ENCODE peak calls at places on chromosome 9, in nine cellular contexts. R, Y, V, T, D, O, X, B and J are unnamed samples.

GRCh38 chr9:122095010-122095767 is 2.1 kb upstream of the TTLL11 start:
- DNase-seq in Y (no peak), T (no peak), R (peak), O (peak), D (peak), B (peak), X (no peak), V (peak), J (no peak)

GRCh38 chr9:95027914-95028854 is 289.3 kb downstream of the FANCC start:
- DNase-seq in D (peak), T (no peak), X (no peak), R (no peak), Y (no peak), B (no peak), V (no peak), O (peak), J (no peak)

GRCh38 chr9:19049872-19050636 is 827 bp downstream of the RRAGA start:
- DNase-seq in V (peak), T (no peak), R (peak), Y (peak), D (no peak), B (peak), O (no peak), X (no peak), J (no peak)

GRCh38 chr9:30995951-30996738 is 1388.3 kb upstream of the ACO1 start:
- DNase-seq in B (no peak), O (no peak), D (peak), T (no peak), Y (no peak), V (no peak), X (no peak), R (no peak), J (no peak)

GRCh38 chr9:5553211-5553610 is 42.9 kb downstream of the PDCD1LG2 start:
- DNase-seq in V (no peak), X (no peak), B (no peak), D (no peak), T (no peak), O (no peak), Y (no peak), R (peak), J (no peak)

GRCh38 chr9:69036319-69036718 is 767 bp downstream of the FXN start:
- DNase-seq in V (no peak), O (peak), D (no peak), T (no peak), X (no peak), B (no peak), R (peak), Y (no peak), J (peak)

GRCh38 chr9:98823666-98824334 is 16.3 kb downstream of the GALNT12 start:
- DNase-seq in V (no peak), B (no peak), Y (no peak), D (no peak), R (no peak), T (no peak), O (no peak), X (no peak), J (no peak)

GRCh38 chr9:130288393-130288792 is 22.8 kb downstream of the HMCN2 start:
- DNase-seq in Y (no peak), T (no peak), R (no peak), V (no peak), X (no peak), O (no peak), B (no peak), D (no peak), J (no peak)

GRCh38 chr9:93126825-93127368 is 7.2 kb downstream of the NINJ1 start:
- DNase-seq in D (no peak), X (peak), Y (no peak), V (no peak), R (no peak), O (peak), T (peak), B (no peak), J (peak)

GRCh38 chr9:124280176-124280691 is 22.5 kb downstream of the NEK6 start:
- DNase-seq in R (peak), Y (peak), X (no peak), B (peak), T (no peak), D (no peak), O (no peak), V (peak), J (no peak)

GRCh38 chr9:89710689-89711088 is 105.9 kb downstream of the GADD45G start:
- DNase-seq in D (no peak), Y (no peak), O (no peak), V (peak), B (no peak), X (no peak), R (no peak), T (no peak), J (no peak)

GRCh38 chr9:74117731-74118130 is 379.4 kb upstream of the RORB start:
- DNase-seq in O (no peak), V (no peak), X (no peak), Y (no peak), T (no peak), D (no peak), R (no peak), B (no peak), J (no peak)

GRCh38 chr9:811101-811531 is 30.4 kb upstream of the DMRT1 start:
- DNase-seq in O (peak), Y (peak), D (peak), R (peak), V (no peak), X (no peak), T (no peak), B (no peak), J (no peak)

GRCh38 chr9:120653762-120654161 is 60.5 kb downstream of the MEGF9 start:
- DNase-seq in T (no peak), O (no peak), V (no peak), X (no peak), B (no peak), Y (no peak), D (no peak), R (no peak), J (no peak)

GRCh38 chr9:22742401-22742800 is 295.8 kb downstream of the DMRTA1 start:
- DNase-seq in Y (no peak), B (no peak), D (no peak), R (no peak), O (no peak), T (no peak), V (no peak), X (no peak), J (no peak)

GRCh38 chr9:77953590-77953989 is 78.0 kb downstream of the GNAQ start:
- DNase-seq in X (no peak), Y (no peak), T (no peak), R (no peak), V (no peak), B (no peak), D (no peak), O (no peak), J (no peak)

GRCh38 chr9:32251539-32251938 is 132.9 kb upstream of the ACO1 start:
- DNase-seq in V (peak), X (no peak), D (peak), T (no peak), O (peak), Y (peak), B (peak), R (peak), J (peak)

GRCh38 chr9:32350682-32351081 is 33.8 kb upstream of the ACO1 start:
- DNase-seq in B (no peak), R (peak), V (no peak), Y (no peak), T (no peak), O (no peak), X (no peak), D (peak), J (no peak)

GRCh38 chr9:126123927-126124326 is 202.7 kb upstream of the MVB12B start:
- DNase-seq in D (no peak), O (no peak), R (no peak), Y (no peak), V (no peak), B (no peak), X (no peak), T (no peak), J (no peak)

GRCh38 chr9:16816006-16816405 is 54.5 kb downstream of the BNC2 start:
- DNase-seq in D (no peak), V (no peak), R (no peak), T (no peak), Y (no peak), X (no peak), O (no peak), B (no peak), J (no peak)

GRCh38 chr9:72675586-72675985 is 154.2 kb downstream of the TMC1 start:
- DNase-seq in R (no peak), B (no peak), Y (no peak), O (no peak), T (no peak), X (no peak), V (no peak), D (peak), J (no peak)

DNA sequence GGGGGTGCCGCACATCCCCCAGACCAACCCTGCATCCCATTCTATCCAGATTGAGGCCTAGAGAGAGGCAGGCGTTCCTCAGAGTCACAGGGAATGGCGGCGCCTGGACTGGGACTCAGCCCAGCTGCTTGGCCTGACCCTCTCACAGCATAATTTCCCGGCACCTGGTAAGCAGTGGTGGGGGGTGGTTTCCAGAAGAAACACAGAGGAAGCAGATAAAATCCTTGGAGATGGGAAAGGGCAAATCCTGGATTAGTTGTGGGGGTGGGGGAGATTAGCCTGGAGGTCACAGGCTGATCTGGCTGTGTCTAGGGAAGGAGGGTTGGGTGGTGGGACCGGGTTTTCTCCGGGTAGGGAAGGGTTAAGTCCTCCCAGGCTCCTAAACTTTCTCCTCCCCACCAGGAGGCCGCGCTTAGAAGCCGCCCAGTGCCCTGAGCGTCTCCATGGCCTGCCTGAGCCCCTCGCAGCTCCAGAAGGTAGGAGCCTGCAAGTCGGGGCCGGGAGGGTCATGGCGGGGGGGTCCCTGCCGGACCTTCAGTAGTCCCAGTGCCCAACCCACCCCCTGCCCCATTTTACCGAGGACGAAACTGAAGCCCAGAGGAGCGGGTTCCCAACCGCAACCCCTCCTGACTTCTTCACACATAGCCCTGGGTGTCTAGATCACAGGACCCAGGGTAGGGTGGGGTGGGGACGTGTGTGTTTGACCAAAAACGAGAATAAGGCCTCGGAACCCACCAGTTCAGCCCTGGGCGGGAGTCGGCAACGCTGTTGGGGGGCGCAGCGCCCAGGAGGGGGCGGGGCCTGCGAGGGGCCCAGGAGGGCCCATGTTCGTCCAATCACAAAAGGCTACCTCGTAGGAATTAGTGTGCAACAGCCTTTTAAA is 1.3 kb downstream of the PHYHD1 start:
- DNase-seq in Y (peak), D (no peak), R (peak), B (peak), T (no peak), X (no peak), O (peak), V (peak), J (peak)
- TF ChIP-seq POLR2A in Y (no peak), D (no peak), R (no peak), B (no peak), T (no peak), X (no peak), O (peak), V (no peak), J (peak)

GRCh38 chr9:110126986-110127864 is 80.7 kb downstream of the C9orf152 start:
- DNase-seq in R (peak), D (no peak), Y (peak), O (peak), B (peak), V (peak), X (peak), T (no peak), J (peak)

GRCh38 chr9:110129460-110129859 is 78.5 kb downstream of the C9orf152 start:
- DNase-seq in T (no peak), R (no peak), Y (no peak), X (no peak), D (no peak), B (no peak), V (no peak), O (no peak), J (no peak)

GRCh38 chr9:110130791-110131416 is 77.1 kb downstream of the C9orf152 start:
- DNase-seq in Y (no peak), V (no peak), D (no peak), R (no peak), T (no peak), X (no peak), B (no peak), O (no peak), J (no peak)

GRCh38 chr9:110130211-110130610 is 77.7 kb downstream of the C9orf152 start:
- DNase-seq in B (no peak), Y (no peak), O (no peak), V (no peak), R (no peak), X (no peak), D (no peak), T (no peak), J (no peak)

GRCh38 chr9:110128664-110129329 is 79.2 kb downstream of the C9orf152 start:
- DNase-seq in O (no peak), R (no peak), Y (no peak), X (no peak), V (no peak), D (no peak), B (no peak), T (no peak), J (no peak)
- H3K27ac ChIP-seq in O (no peak), R (peak), Y (peak), X (peak), V (peak), D (no peak), B (no peak), T (peak), J (peak)

DNA sequence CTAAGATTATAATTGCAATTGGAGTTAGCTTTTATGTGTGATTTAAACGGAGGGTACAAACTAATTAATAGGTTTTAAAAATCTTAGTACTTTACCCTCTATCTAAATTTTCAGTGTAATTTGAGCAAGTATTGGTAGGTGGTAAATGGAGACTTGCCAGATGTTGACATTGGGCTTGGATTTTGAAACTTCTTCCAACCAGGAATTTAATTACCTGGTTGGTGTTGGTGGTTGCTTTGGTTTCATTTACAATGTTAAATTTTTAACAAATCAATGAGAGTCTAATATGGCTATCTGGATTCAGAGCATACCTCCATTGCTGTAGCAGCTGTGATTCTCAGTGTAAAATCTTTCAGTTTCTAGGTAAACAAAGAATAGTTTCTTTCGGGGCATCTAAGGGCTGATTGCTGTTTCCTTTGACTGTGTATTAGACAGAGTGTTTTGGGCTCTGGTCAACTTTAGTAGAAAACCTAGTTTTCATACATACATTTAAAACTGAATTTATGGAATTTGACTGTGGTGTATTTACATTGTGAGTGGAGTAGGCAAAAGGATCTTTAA is 1.9 kb downstream of the DAPK1 start:
- DNase-seq in T (no peak), X (no peak), R (no peak), Y (no peak), V (no peak), D (no peak), B (no peak), O (no peak), J (no peak)
- TF ChIP-seq POLR2A in T (no peak), X (no peak), R (no peak), Y (no peak), V (no peak), D (no peak), B (no peak), O (no peak), J (no peak)

DNA sequence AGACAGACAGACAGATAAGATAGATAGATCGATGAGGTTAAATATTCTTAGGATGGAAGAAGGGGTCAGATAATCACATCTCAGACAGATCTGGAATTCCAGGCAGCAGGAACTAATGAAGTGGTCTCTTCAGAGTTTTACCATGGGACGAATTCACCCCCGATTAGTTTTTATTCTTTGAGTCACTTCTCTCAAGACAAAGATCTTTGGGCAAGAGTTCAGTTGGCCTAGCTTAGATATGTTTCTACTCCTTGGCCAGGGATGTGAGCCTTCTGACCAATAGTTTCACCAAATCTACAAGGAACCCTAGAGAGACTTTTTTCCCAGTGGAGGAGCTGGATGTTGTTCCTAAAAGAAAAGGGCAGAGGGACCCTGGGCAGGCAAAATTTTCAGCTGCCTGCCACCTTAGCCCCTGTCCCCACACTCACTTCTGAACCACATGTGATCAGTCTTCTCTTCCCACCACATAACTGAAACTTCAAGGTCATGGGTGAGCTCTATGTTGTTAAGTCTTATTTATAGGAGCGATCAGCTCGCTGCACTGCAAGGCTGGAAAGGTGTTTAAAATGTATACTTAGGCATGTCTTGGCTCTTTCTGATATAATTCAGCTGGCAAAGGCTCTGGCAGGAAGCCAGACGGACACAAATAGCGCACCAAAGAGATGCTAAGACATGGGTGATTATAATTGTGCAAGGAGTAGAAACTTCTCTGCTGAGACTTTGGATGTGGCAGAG is 132.9 kb downstream of the PALM2AKAP2 start:
- DNase-seq in Y (no peak), V (no peak), D (no peak), T (no peak), X (no peak), R (peak), B (no peak), O (no peak), J (no peak)
- H3K27ac ChIP-seq in Y (peak), V (peak), D (no peak), T (peak), X (no peak), R (peak), B (no peak), O (no peak), J (no peak)

DNA sequence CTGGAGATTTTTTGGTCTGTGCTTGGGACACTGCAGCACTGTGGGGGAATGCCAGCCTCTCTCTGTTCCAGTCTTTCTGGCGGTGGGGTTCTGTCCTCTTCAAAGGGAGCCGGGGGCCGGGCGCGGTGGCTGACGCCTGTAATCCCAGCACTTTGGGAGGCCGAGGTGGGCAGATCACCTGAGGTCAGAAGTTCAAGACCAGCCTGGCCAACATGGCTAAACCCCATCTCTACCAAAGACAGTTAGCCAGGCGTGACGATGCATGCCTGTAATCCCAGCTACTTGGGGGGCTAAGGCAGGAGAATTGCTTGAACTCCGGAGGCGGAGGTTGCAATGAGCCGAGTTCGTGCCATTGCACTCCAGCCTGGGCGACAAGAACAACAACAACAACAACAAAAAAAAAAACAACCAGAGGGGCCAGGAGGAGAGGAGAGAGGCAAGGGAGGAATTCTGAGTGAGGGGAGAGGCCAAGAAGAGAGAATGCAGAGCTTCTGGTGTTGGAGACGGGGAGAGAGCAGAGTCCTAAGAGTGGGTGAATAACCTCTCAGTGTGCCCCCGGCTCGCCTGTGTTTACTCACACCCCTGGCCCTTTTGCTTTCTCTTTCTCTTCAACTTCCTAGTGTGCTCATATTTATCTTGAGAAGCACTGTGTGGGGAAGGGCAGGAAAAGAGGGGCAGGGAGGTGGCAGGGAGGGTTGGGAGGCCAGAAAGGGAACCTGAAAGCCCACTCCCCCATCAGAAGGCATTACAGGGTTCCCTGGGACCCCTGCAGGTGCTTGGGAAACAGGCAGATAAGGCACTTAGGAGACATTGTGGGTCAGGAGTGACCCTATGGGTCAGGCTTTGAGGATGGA is 3.2 kb upstream of the SET start:
- DNase-seq in V (no peak), R (no peak), X (peak), T (no peak), B (no peak), O (no peak), Y (no peak), D (no peak), J (no peak)
- TF ChIP-seq POLR2A in V (no peak), R (no peak), X (no peak), T (no peak), B (no peak), O (no peak), Y (no peak), D (no peak), J (no peak)

GRCh38 chr9:86082870-86083269 is 16.5 kb downstream of the GOLM1 start:
- DNase-seq in O (no peak), Y (no peak), B (no peak), R (no peak), V (no peak), X (no peak), D (no peak), T (no peak), J (no peak)

GRCh38 chr9:86078731-86079130 is 20.6 kb downstream of the GOLM1 start:
- DNase-seq in O (no peak), X (no peak), D (no peak), R (no peak), T (no peak), Y (no peak), V (no peak), B (no peak), J (no peak)

GRCh38 chr9:86077286-86077685 is 22.1 kb downstream of the GOLM1 start:
- DNase-seq in D (no peak), R (no peak), O (no peak), X (no peak), Y (no peak), V (no peak), T (no peak), B (peak), J (no peak)

GRCh38 chr9:86080112-86080579 is 19.2 kb downstream of the GOLM1 start:
- DNase-seq in Y (no peak), R (no peak), V (no peak), X (no peak), O (no peak), T (no peak), D (no peak), B (no peak), J (no peak)

GRCh38 chr9:86079421-86080111 is 19.8 kb downstream of the GOLM1 start:
- DNase-seq in D (peak), R (no peak), T (no peak), X (no peak), Y (no peak), B (no peak), O (no peak), V (no peak), J (no peak)
- H3K27ac ChIP-seq in D (no peak), R (no peak), T (no peak), X (no peak), Y (no peak), B (no peak), O (peak), V (no peak), J (peak)

DNA sequence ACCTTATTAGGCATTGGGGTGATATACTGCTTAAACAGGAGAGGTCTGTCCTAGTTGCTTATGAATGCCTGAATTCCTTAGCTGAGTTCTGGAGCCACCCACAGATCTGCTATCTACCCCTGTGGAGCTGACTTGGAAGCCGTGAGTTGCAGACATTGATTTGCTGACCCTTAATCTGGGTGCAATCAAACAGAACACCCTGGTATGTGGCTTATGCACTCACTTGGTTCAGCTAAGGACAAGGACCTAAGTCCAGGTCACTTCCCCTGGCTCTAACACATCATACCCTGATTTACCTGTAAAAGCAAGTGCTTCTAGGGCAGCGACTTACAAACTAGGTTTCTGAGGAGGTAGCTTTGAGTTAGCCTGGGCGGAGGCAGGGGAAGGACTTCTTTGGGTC is 41.6 kb upstream of the TLR4 start:
- DNase-seq in O (no peak), R (no peak), T (no peak), Y (no peak), X (no peak), V (no peak), D (no peak), B (no peak), J (no peak)
- TF ChIP-seq POLR2A in O (no peak), R (no peak), T (no peak), Y (no peak), X (no peak), V (no peak), D (no peak), B (no peak), J (no peak)